ENCODE peak calls at places on chromosomes 11 and 22, in five cellular contexts. B, P, J, I and F are unnamed samples.
A peak's percentile ranks its signal among the peaks of the same experiment; 100 is the strongest.

GRCh38 chr22:26367402-26368245 is 61.4 kb upstream of the ASPHD2 start:
- DNase-seq in J (peak; percentile 61), P (peak; percentile 59), B (no peak), I (no peak), F (peak; percentile 51)

GRCh38 chr22:26671317-26672059 is 14.1 kb downstream of the MIAT start:
- DNase-seq in J (no peak), B (peak; percentile 33), I (peak; percentile 55), P (peak; percentile 87), F (peak; percentile 75)

GRCh38 chr11:697811-698311 is 2.2 kb downstream of the TMEM80 start:
- DNase-seq in I (no peak), J (no peak), P (no peak), B (no peak), F (peak; percentile 18)

GRCh38 chr22:43520632-43521039 is 108.8 kb downstream of the MPPED1 start:
- DNase-seq in J (no peak), I (no peak), B (no peak), P (no peak), F (no peak)

GRCh38 chr11:44096360-44097188 is 1.1 kb downstream of the EXT2 start:
- DNase-seq in J (peak; percentile 27), I (no peak), B (no peak), P (no peak), F (no peak)

GRCh38 chr11:77294040-77294439 is 7.4 kb downstream of the GDPD4 start:
- DNase-seq in J (no peak), I (no peak), B (no peak), P (no peak), F (no peak)

GRCh38 chr22:48900626-48901025 is 927.0 kb downstream of the BRD1 start:
- DNase-seq in J (no peak), P (no peak), I (no peak), B (no peak), F (no peak)

GRCh38 chr11:119509277-119509841 is 86.4 kb upstream of the THY1 start:
- DNase-seq in P (no peak), J (peak; percentile 46), I (no peak), B (no peak), F (no peak)

GRCh38 chr22:46073683-46074504 is 76.4 kb upstream of the PPARA start:
- DNase-seq in P (peak; percentile 55), J (peak; percentile 59), B (peak; percentile 61), I (peak; percentile 32), F (no peak)

GRCh38 chr11:15663778-15664218 is 549.1 kb downstream of the INSC start:
- DNase-seq in J (no peak), B (no peak), P (no peak), I (no peak), F (no peak)

GRCh38 chr22:31987180-31987579 is 42.8 kb downstream of the YWHAH start:
- DNase-seq in P (peak; percentile 70), B (no peak), J (no peak), I (no peak), F (no peak)

GRCh38 chr22:18133452-18133851 is 16.5 kb upstream of the USP18 start:
- DNase-seq in B (no peak), I (no peak), J (peak; percentile 80), P (no peak), F (no peak)

GRCh38 chr11:122368796-122369195 is 252.8 kb upstream of the BLID start:
- DNase-seq in J (no peak), P (no peak), I (no peak), B (no peak), F (no peak)

GRCh38 chr11:71447791-71448256 is 369 bp downstream of the DHCR7 start:
- DNase-seq in I (no peak), P (peak; percentile 66), B (peak; percentile 44), J (peak; percentile 18), F (no peak)

GRCh38 chr11:102415252-102415916 is 37.2 kb downstream of the TMEM123 start:
- DNase-seq in I (no peak), J (no peak), P (no peak), B (no peak), F (no peak)

GRCh38 chr22:26389125-26389524 is 39.9 kb upstream of the ASPHD2 start:
- DNase-seq in B (no peak), J (no peak), I (no peak), P (no peak), F (no peak)

GRCh38 chr11:17951685-17952388 is 61.0 kb downstream of the SERGEF start:
- DNase-seq in B (no peak), I (no peak), P (no peak), J (no peak), F (no peak)

GRCh38 chr22:36781656-36782627 is 6.0 kb upstream of the IFT27 start:
- DNase-seq in I (peak; percentile 82), J (peak; percentile 87), B (peak; percentile 74), P (peak; percentile 94), F (peak; percentile 82)

GRCh38 chr11:122765487-122766131 is 72.7 kb upstream of the CRTAM start:
- DNase-seq in B (no peak), J (no peak), P (no peak), I (no peak), F (no peak)

GRCh38 chr11:67248653-67249052 is 17.6 kb upstream of the GRK2 start:
- DNase-seq in I (peak; percentile 73), P (peak; percentile 31), B (peak; percentile 77), J (no peak), F (no peak)

GRCh38 chr11:17673951-17674350 is 45.4 kb upstream of the MYOD1 start:
- DNase-seq in I (no peak), B (no peak), J (no peak), P (no peak), F (no peak)

GRCh38 chr22:27419473-27419872 is 382.1 kb downstream of the MN1 start:
- DNase-seq in B (no peak), J (no peak), P (no peak), I (no peak), F (no peak)

GRCh38 chr11:76214968-76215548 is 8.8 kb upstream of the WNT11 start:
- DNase-seq in P (no peak), I (no peak), B (peak; percentile 7), J (no peak), F (no peak)

GRCh38 chr11:61377461-61378160 is 14.8 kb upstream of the TMEM216 start:
- DNase-seq in J (no peak), I (no peak), P (no peak), B (no peak), F (no peak)

GRCh38 chr22:28728621-28729313 is 12.9 kb downstream of the CHEK2 start:
- DNase-seq in B (no peak), J (no peak), P (no peak), I (no peak), F (no peak)

GRCh38 chr22:44671742-44672141 is 30.3 kb upstream of the PRR5 start:
- DNase-seq in B (no peak), I (no peak), P (no peak), J (peak; percentile 65), F (peak; percentile 13)

GRCh38 chr11:126172596-126173038 is 38.8 kb downstream of the RPUSD4 start:
- DNase-seq in B (no peak), P (no peak), I (no peak), J (peak; percentile 67), F (no peak)

GRCh38 chr11:62925745-62926668 is 4.8 kb upstream of the CHRM1 start:
- DNase-seq in I (no peak), J (no peak), P (no peak), B (no peak), F (no peak)

GRCh38 chr11:94151311-94151710 is 22.7 kb downstream of the PANX1 start:
- DNase-seq in J (no peak), B (no peak), I (no peak), P (no peak), F (no peak)

GRCh38 chr11:26841818-26842457 is 120.1 kb upstream of the SLC5A12 start:
- DNase-seq in I (no peak), B (no peak), P (no peak), J (peak; percentile 69), F (no peak)

DNA sequence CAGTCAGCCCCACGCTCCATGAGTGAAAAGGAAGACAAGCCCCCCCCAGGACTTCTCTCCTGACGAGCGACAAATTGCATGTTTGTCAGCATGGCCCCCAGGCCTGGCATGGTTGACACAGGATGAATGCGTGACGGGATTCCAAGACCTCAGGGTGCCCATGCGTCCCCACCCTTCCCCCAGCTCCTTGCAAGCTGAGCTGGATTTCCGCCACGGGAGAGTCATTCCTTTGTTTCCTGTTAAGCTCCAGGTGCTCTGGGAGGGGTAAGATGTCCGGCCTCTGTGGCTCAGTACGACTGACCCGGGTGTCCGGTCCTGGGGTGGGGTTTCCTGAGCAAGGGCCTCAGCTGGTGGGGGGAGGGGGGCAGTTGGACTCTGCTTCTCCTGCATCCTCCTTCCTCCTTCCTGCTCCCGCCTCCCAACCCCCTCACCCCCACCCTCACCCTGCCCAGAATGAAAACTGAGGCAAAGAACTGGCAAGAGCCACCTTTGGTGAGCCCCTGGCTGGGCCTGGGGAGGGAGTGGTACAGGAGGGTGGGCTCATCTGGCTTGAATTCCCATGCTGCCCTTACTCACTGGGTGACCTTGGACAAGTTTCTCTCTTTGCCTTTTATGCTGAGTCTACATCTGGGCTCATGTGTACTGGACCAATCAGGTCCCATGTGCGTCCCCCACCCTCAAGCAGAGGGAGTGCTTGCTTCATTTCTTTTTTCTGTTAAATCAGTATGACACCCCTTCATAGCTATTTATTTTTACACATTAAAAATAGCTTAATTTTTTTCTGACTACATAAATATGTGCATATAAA is 2.5 kb downstream of the CDC42EP2 start:
- DNase-seq in I (no peak), B (peak; percentile 82), P (peak; percentile 82), J (peak; percentile 71), F (no peak)
- H3K4me3 ChIP-seq in I (peak overlapping the region; percentile 72), B (peak overlapping the region; percentile 78), P (no peak overlapping the region), J (no peak overlapping the region), F (no peak overlapping the region)

GRCh38 chr11:69979632-69980031 is 98.5 kb upstream of the ANO1 start:
- DNase-seq in P (no peak), J (no peak), B (no peak), I (no peak), F (no peak)
- H3K27ac ChIP-seq in P (no peak overlapping the region), J (no peak overlapping the region), B (no peak overlapping the region), I (no peak overlapping the region), F (no peak overlapping the region)

GRCh38 chr22:47206819-47207218 is 444.4 kb downstream of the TBC1D22A start:
- DNase-seq in J (no peak), I (no peak), B (no peak), P (no peak), F (no peak)

GRCh38 chr22:47205081-47205491 is 442.6 kb downstream of the TBC1D22A start:
- DNase-seq in B (no peak), J (no peak), P (no peak), I (no peak), F (no peak)

GRCh38 chr22:47204002-47204979 is 441.8 kb downstream of the TBC1D22A start:
- DNase-seq in I (peak; percentile 22), J (peak; percentile 15), B (no peak), P (no peak), F (no peak)

GRCh38 chr22:47206185-47206584 is 443.7 kb downstream of the TBC1D22A start:
- DNase-seq in P (no peak), J (no peak), I (no peak), B (no peak), F (no peak)

DNA sequence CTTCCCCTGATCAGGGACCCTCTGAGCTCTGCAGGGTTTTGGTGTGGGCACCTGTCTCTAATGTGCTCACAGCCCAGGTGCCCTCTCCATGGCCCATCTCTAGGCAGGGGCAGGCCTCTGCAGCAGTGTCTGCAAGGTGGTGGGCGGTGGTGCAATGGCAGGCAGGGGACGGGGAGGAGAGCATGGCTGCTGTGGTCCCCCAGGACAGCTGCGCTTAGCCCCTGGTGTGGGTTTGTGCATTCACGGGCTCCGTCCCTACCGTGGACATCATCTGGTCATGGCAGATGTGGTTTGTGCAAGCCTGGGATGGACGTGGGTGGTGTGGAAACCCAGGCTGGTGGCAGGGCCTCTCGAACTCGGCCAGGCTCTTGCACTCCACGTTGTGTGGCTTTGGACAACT is 443.1 kb downstream of the TBC1D22A start:
- DNase-seq in B (no peak), I (no peak), J (no peak), P (no peak), F (no peak)
- H3K9me3 ChIP-seq in B (no peaks in the 10 kb centered on the region), I (no peaks in the 10 kb centered on the region), J (no peaks in the 10 kb centered on the region), P (no peaks in the 10 kb centered on the region), F (no peaks in the 10 kb centered on the region)

GRCh38 chr11:105937738-105938137 is 84.3 kb downstream of the MSANTD4 start:
- DNase-seq in P (no peak), B (no peak), I (no peak), J (peak; percentile 11), F (no peak)
- H3K4me3 ChIP-seq in P (no peak overlapping the region), B (no peak overlapping the region), I (no peak overlapping the region), J (no peak overlapping the region), F (no peak overlapping the region)